ENCODE peak calls at places on chromosomes 12 and 14, in seven cellular contexts. Y, H, R, K, V, B and F are unnamed samples.

GRCh38 chr12:43812926-43813325 is 6.8 kb upstream of the TWF1 start:
- ATAC-seq in Y (no peak), H (no peak), R (no peak), K (peak; percentile 56), V (no peak), B (no peak), F (no peak)

GRCh38 chr12:79441534-79441933 is 249.2 kb downstream of the PAWR start:
- ATAC-seq in Y (no peak), H (no peak), R (no peak), K (peak; percentile 80), V (no peak), B (no peak), F (no peak)

GRCh38 chr14:74963178-74963704 is 7.8 kb upstream of the PGF start:
- ATAC-seq in Y (peak; percentile 22), H (peak; percentile 65), R (peak; percentile 7), K (no peak), V (peak; percentile 72), B (no peak), F (no peak)

GRCh38 chr14:32313977-32314376 is 15.1 kb upstream of the AKAP6 start:
- ATAC-seq in Y (no peak), H (no peak), R (no peak), K (no peak), V (no peak), B (no peak), F (no peak)

GRCh38 chr12:51914034-51914923 is 7.0 kb downstream of the ACVRL1 start:
- ATAC-seq in Y (no peak), H (no peak), R (no peak), K (no peak), V (no peak), B (no peak), F (no peak)

GRCh38 chr14:36617824-36618223 is 35.4 kb upstream of the NKX2-8 start:
- ATAC-seq in Y (no peak), H (no peak), R (no peak), K (no peak), V (no peak), B (no peak), F (no peak)

GRCh38 chr12:49010092-49010668 is 8.4 kb downstream of the PRKAG1 start:
- ATAC-seq in Y (no peak), H (no peak), R (no peak), K (no peak), V (no peak), B (no peak), F (no peak)

GRCh38 chr12:92928431-92928961 is 599 bp downstream of the EEA1 start:
- ATAC-seq in Y (peak; percentile 68), H (peak; percentile 28), R (peak; percentile 63), K (peak; percentile 28), V (peak; percentile 27), B (peak; percentile 68), F (peak; percentile 53)

GRCh38 chr14:102951799-102952198 is 29.3 kb downstream of the AMN start:
- ATAC-seq in Y (no peak), H (no peak), R (no peak), K (no peak), V (no peak), B (no peak), F (no peak)

GRCh38 chr12:65147312-65147905 is 22.0 kb upstream of the LEMD3 start:
- ATAC-seq in Y (no peak), H (no peak), R (no peak), K (no peak), V (no peak), B (no peak), F (no peak)

GRCh38 chr14:90644882-90645281 is 171.3 kb downstream of the TTC7B start:
- ATAC-seq in Y (peak; percentile 71), H (no peak), R (peak; percentile 58), K (no peak), V (no peak), B (no peak), F (peak; percentile 85)

GRCh38 chr12:101038289-101038871 is 171.7 kb downstream of the SLC5A8 start:
- ATAC-seq in Y (no peak), H (peak; percentile 51), R (no peak), K (peak; percentile 36), V (no peak), B (no peak), F (no peak)

GRCh38 chr14:44586910-44587309 is 79.8 kb upstream of the FSCB start:
- ATAC-seq in Y (no peak), H (no peak), R (no peak), K (no peak), V (no peak), B (no peak), F (no peak)

GRCh38 chr12:131219173-131220006 is 265.7 kb downstream of the ADGRD1 start:
- ATAC-seq in Y (no peak), H (no peak), R (no peak), K (no peak), V (no peak), B (no peak), F (no peak)

GRCh38 chr14:104657563-104658324 is 31.7 kb upstream of the INF2 start:
- ATAC-seq in Y (no peak), H (peak; percentile 83), R (peak; percentile 73), K (no peak), V (peak; percentile 52), B (no peak), F (no peak)

GRCh38 chr12:25977047-25977446 is 18.6 kb downstream of the RASSF8 start:
- ATAC-seq in Y (no peak), H (no peak), R (no peak), K (no peak), V (no peak), B (no peak), F (peak; percentile 26)

GRCh38 chr12:109153711-109154434 is 37.5 kb downstream of the ACACB start:
- ATAC-seq in Y (peak; percentile 6), H (no peak), R (peak; percentile 65), K (no peak), V (no peak), B (peak; percentile 27), F (peak; percentile 20)

GRCh38 chr12:114685320-114685781 is 1.4 kb upstream of the TBX3 start:
- ATAC-seq in Y (no peak), H (no peak), R (no peak), K (no peak), V (no peak), B (no peak), F (no peak)